ENCODE peak calls at places on chromosome 2, in five cellular contexts. P is GM23248, V is nephron progenitor cell, B is stromal cell of bone marrow, G is adrenal gland. S is an unnamed sample.

GRCh38 chr2:135845257-135845656 is 8.3 kb upstream of the LCT start:
- DNase-seq in P (no peak), V (no peak), B (no peak), G (no peak), S (no peak)

GRCh38 chr2:240464514-240465241 is 29.2 kb downstream of the GPC1 start:
- DNase-seq in P (no peak), V (no peak), B (no peak), G (peak), S (no peak)

GRCh38 chr2:205754924-205755321 is 72.6 kb downstream of the NRP2 start:
- DNase-seq in P (peak), V (no peak), B (peak), G (peak), S (peak)

GRCh38 chr2:152115952-152116351 is 17.1 kb upstream of the CACNB4 start:
- DNase-seq in P (no peak), V (no peak), B (no peak), G (no peak), S (no peak)

GRCh38 chr2:127630409-127631183 is 15.4 kb upstream of the GPR17 start:
- DNase-seq in P (no peak), V (no peak), B (no peak), G (no peak), S (no peak)

GRCh38 chr2:7007846-7008741 is 90.9 kb downstream of the RNF144A start:
- DNase-seq in P (peak), V (no peak), B (peak), G (peak), S (no peak)

GRCh38 chr2:132540166-132540565 is 123.6 kb downstream of the GPR39 start:
- DNase-seq in P (no peak), V (no peak), B (no peak), G (no peak), S (no peak)

GRCh38 chr2:2909086-2910035 is 468.3 kb downstream of the EIPR1 start:
- DNase-seq in P (no peak), V (no peak), B (no peak), G (no peak), S (no peak)

GRCh38 chr2:149330127-149331022 is at the start of gene LYPD6:
- DNase-seq in P (peak), V (peak), B (peak), G (peak), S (peak)

GRCh38 chr2:217160978-217161973 is 301.4 kb upstream of the TNP1 start:
- DNase-seq in P (no peak), V (no peak), B (no peak), G (no peak), S (no peak)

GRCh38 chr2:61566566-61566965 is 28.4 kb upstream of the XPO1 start:
- DNase-seq in P (no peak), V (no peak), B (no peak), G (no peak), S (no peak)

GRCh38 chr2:178874529-178875240 is 67.5 kb upstream of the TTN start:
- DNase-seq in P (no peak), V (no peak), B (no peak), G (no peak), S (no peak)

GRCh38 chr2:239807568-239807967 is 217.6 kb downstream of the NDUFA10 start:
- DNase-seq in P (no peak), V (no peak), B (no peak), G (no peak), S (no peak)

S was measured in AG20443.